ENCODE peak calls at places on chromosomes 3 and 15, in six cellular contexts. N is stomach, G is heart left ventricle, T is esophagus squamous epithelium, X is tibial nerve, V is lower leg skin. K is an unnamed sample.

GRCh38 chr3:4351164-4351855 is 48.1 kb downstream of the SETMAR start:
- DNase-seq in N (no peak), G (no peak), T (no peak), X (no peak), V (no peak), K (no peak)

GRCh38 chr15:100958326-100959065 is 39.3 kb downstream of the LRRK1 start:
- DNase-seq in N (no peak), G (no peak), T (no peak), X (no peak), V (no peak), K (no peak)

GRCh38 chr3:176767385-176767784 is 429.9 kb downstream of the TBL1XR1 start:
- DNase-seq in N (peak), G (no peak), T (no peak), X (no peak), V (no peak), K (no peak)

GRCh38 chr3:190644766-190645165 is 130.9 kb downstream of the IL1RAP start:
- DNase-seq in N (no peak), G (no peak), T (no peak), X (no peak), V (no peak), K (no peak)

GRCh38 chr15:67690936-67691335 is 134.4 kb upstream of the SKOR1 start:
- DNase-seq in N (no peak), G (no peak), T (no peak), X (no peak), V (no peak), K (no peak)

GRCh38 chr3:111331912-111332311 is 210.1 kb upstream of the CD96 start:
- DNase-seq in N (no peak), G (no peak), T (no peak), X (no peak), V (no peak), K (no peak)

GRCh38 chr3:126459763-126460127 is 15.9 kb downstream of the ZXDC start:
- DNase-seq in N (no peak), G (no peak), T (no peak), X (no peak), V (peak), K (no peak)

GRCh38 chr3:107498646-107499045 is 24.1 kb upstream of the BBX start:
- DNase-seq in N (no peak), G (no peak), T (no peak), X (no peak), V (no peak), K (no peak)

GRCh38 chr15:59349715-59350420 is 22.8 kb downstream of the MYO1E start:
- DNase-seq in N (no peak), G (peak), T (no peak), X (no peak), V (no peak), K (no peak)

GRCh38 chr3:169701457-169701856 is 37.9 kb upstream of the MECOM start:
- DNase-seq in N (no peak), G (no peak), T (no peak), X (no peak), V (no peak), K (no peak)

GRCh38 chr3:175238848-175239247 is 379.7 kb downstream of the NAALADL2 start:
- DNase-seq in N (no peak), G (no peak), T (no peak), X (no peak), V (no peak), K (no peak)

GRCh38 chr3:13073042-13073906 is at the start of gene IQSEC1:
- DNase-seq in N (peak), G (peak), T (no peak), X (no peak), V (no peak), K (peak)

GRCh38 chr15:43253431-43254403 is 13.0 kb downstream of the TGM5 start:
- DNase-seq in N (peak), G (no peak), T (no peak), X (no peak), V (peak), K (no peak)

GRCh38 chr3:187401861-187402260 is 33.7 kb downstream of the RTP4 start:
- DNase-seq in N (no peak), G (no peak), T (no peak), X (no peak), V (no peak), K (no peak)

GRCh38 chr3:9500108-9501050 is 53.2 kb downstream of the LHFPL4 start:
- DNase-seq in N (peak), G (peak), T (no peak), X (no peak), V (peak), K (peak)

GRCh38 chr15:66774001-66774814 is 72.2 kb downstream of the SMAD6 start:
- DNase-seq in N (peak), G (peak), T (no peak), X (peak), V (peak), K (peak)

GRCh38 chr3:5055352-5056004 is 66.6 kb upstream of the ARL8B start:
- DNase-seq in N (no peak), G (no peak), T (no peak), X (no peak), V (peak), K (no peak)

GRCh38 chr15:96066126-96066525 is 264.4 kb upstream of the NR2F2 start:
- DNase-seq in N (no peak), G (no peak), T (no peak), X (no peak), V (no peak), K (no peak)

GRCh38 chr3:31911643-31912042 is 69.4 kb downstream of the OSBPL10 start:
- DNase-seq in N (no peak), G (no peak), T (no peak), X (no peak), V (no peak), K (no peak)

GRCh38 chr3:71258116-71258515 is 325.4 kb downstream of the FOXP1 start:
- DNase-seq in N (no peak), G (no peak), T (no peak), X (no peak), V (no peak), K (no peak)

GRCh38 chr3:120780977-120781376 is 38.4 kb downstream of the GTF2E1 start:
- DNase-seq in N (peak), G (no peak), T (no peak), X (no peak), V (no peak), K (no peak)

GRCh38 chr15:64521201-64521600 is 60.8 kb downstream of the ZNF609 start:
- DNase-seq in N (no peak), G (no peak), T (no peak), X (no peak), V (no peak), K (no peak)

GRCh38 chr15:76340198-76340801 is 3.7 kb downstream of the ISL2 start:
- DNase-seq in N (no peak), G (no peak), T (no peak), X (no peak), V (peak), K (peak)

GRCh38 chr15:31752363-31752762 is 278.0 kb upstream of the CHRNA7 start:
- DNase-seq in N (no peak), G (no peak), T (no peak), X (no peak), V (no peak), K (no peak)

GRCh38 chr3:11085078-11085840 is 69.0 kb upstream of the HRH1 start:
- DNase-seq in N (no peak), G (no peak), T (no peak), X (no peak), V (no peak), K (no peak)

GRCh38 chr3:186551387-186551786 is 7.2 kb upstream of the CRYGS start:
- DNase-seq in N (no peak), G (no peak), T (no peak), X (no peak), V (no peak), K (no peak)

GRCh38 chr3:23455775-23456174 is 252.6 kb downstream of the UBE2E2 start:
- DNase-seq in N (no peak), G (no peak), T (no peak), X (no peak), V (no peak), K (no peak)

GRCh38 chr3:113018461-113019181 is 27.8 kb downstream of the GTPBP8 start:
- DNase-seq in N (no peak), G (peak), T (no peak), X (no peak), V (no peak), K (no peak)

GRCh38 chr15:98878172-98878571 is 129.4 kb downstream of the PGPEP1L start:
- DNase-seq in N (no peak), G (no peak), T (no peak), X (no peak), V (no peak), K (no peak)

GRCh38 chr3:34035775-34036174 is 237.3 kb downstream of the PDCD6IP start:
- DNase-seq in N (no peak), G (no peak), T (no peak), X (no peak), V (no peak), K (no peak)

GRCh38 chr3:30462725-30463124 is 143.7 kb upstream of the TGFBR2 start:
- DNase-seq in N (no peak), G (no peak), T (no peak), X (no peak), V (no peak), K (no peak)

GRCh38 chr3:146503459-146504202 is 34.3 kb upstream of the PLSCR2 start:
- DNase-seq in N (no peak), G (no peak), T (no peak), X (no peak), V (no peak), K (peak)

GRCh38 chr15:95995375-95996168 is 334.9 kb upstream of the NR2F2 start:
- DNase-seq in N (no peak), G (no peak), T (no peak), X (no peak), V (no peak), K (no peak)

GRCh38 chr3:134476306-134476705 is 9.5 kb downstream of the ANAPC13 start:
- DNase-seq in N (no peak), G (no peak), T (no peak), X (no peak), V (no peak), K (no peak)

GRCh38 chr3:134476977-134477376 is 8.8 kb downstream of the ANAPC13 start:
- DNase-seq in N (no peak), G (peak), T (no peak), X (no peak), V (no peak), K (no peak)

GRCh38 chr3:134474956-134475355 is 10.8 kb downstream of the ANAPC13 start:
- DNase-seq in N (no peak), G (no peak), T (no peak), X (no peak), V (no peak), K (no peak)

GRCh38 chr3:134471521-134472193 is 14.1 kb downstream of the ANAPC13 start:
- DNase-seq in N (no peak), G (no peak), T (no peak), X (no peak), V (no peak), K (no peak)

DNA sequence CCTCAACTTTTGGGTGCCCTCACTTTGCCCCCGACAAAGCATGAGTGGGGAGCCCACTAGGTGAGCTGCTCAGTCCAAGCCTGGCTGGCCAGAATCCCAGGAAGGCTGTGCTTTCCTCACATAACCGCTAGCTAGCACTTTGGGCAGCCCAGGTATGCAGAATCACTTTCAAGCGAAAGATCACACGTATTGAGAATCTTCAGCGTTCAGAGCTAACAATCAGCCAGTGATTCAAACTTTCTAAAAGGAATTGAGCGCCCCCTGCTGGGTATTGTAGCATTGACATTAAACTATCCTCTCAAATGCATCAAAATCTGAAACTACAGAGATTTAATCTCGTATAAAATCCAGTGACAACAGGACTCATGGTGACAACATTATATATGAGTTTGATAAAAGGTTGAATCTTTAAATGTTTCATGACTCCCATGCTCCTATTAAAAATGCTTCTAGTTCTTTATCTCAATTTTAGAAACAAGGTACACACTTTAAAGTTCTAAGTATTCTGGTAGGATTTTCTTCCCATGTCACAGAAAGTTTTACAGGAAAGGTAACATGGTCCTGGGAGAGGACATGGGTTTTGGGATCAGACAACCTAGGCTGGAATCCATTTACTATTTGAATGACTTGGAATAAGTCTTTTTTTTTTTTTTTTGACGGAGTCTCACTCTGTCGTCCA is 11.8 kb downstream of the ANAPC13 start:
- DNase-seq in N (peak), G (peak), T (no peak), X (peak), V (peak), K (peak)
- TF ChIP-seq POLR2A in N (no peak), G (no peak), T (no peak), X (no peak), V (no peak), K (no peak)

DNA sequence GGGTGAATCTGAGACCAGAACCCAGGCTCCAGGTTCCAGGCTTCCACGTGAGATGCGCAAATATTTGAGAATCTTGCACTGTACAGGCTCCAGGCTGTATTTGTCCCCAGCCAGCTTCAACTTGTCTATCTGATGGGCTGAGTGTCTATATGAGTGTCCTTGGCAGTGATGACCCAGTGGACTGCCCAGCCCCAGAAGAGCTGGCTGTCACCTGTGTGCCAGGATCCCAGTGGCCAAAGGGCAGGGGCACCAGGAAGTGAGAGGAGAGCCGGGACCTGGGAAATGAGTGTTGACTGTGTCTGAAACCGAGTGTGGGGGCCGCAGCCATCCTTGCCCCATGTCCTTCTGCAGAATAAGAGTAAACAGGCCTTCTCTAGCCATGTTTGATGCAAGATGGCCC is 10.4 kb downstream of the FAH start:
- DNase-seq in N (no peak), G (no peak), T (no peak), X (no peak), V (peak), K (no peak)
- TF ChIP-seq POLR2A in N (no peak), G (no peak), T (no peak), X (no peak), V (no peak), K (no peak)

GRCh38 chr3:50251220-50251619 is 15.2 kb downstream of the GNAI2 start:
- DNase-seq in N (peak), G (no peak), T (no peak), X (no peak), V (no peak), K (no peak)

GRCh38 chr3:50257990-50258389 is 11.0 kb upstream of the SEMA3B start:
- DNase-seq in N (no peak), G (no peak), T (no peak), X (no peak), V (no peak), K (no peak)

GRCh38 chr3:50256978-50257890 is 11.7 kb upstream of the SEMA3B start:
- DNase-seq in N (peak), G (no peak), T (no peak), X (no peak), V (no peak), K (no peak)

GRCh38 chr3:50255251-50255615 is 13.7 kb upstream of the SEMA3B start:
- DNase-seq in N (no peak), G (no peak), T (no peak), X (no peak), V (no peak), K (no peak)

GRCh38 chr3:50254577-50255250 is 14.2 kb upstream of the SEMA3B start:
- DNase-seq in N (peak), G (peak), T (no peak), X (peak), V (peak), K (no peak)
- TF ChIP-seq POLR2A in N (no peak), G (no peak), T (no peak), X (no peak), V (no peak), K (no peak)

DNA sequence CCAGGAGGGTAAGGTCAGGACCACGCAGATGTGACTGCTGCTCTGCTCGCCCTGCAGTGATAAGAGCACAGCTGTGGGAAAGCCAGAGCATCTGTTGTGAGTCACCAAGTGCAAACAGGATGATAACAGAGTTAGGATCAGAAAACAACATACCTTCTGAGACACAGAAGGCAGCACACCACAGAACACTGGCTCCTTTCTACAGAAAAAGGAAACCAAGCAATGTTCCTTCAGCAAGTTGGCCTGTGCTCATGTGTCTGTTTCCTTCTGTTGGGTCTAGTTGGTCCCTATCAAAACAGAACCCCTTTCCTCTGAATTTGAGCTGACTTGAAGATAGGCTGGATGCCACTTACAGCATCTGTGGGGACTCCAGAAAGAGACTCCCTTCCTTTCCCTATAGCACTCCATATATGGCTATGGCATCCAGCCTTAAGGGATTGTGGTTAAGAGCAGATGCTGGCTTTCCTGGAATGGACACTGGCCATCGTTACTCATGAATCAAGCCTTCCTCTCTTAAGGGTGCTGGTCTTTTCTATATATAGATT is 440.7 kb upstream of the THBS1 start:
- DNase-seq in N (no peak), G (no peak), T (no peak), X (no peak), V (no peak), K (no peak)
- TF ChIP-seq POLR2A in N (no peak), G (no peak), T (no peak), X (no peak), V (no peak), K (no peak)

GRCh38 chr3:39180183-39180545 is 12.2 kb downstream of the XIRP1 start:
- DNase-seq in N (no peak), G (no peak), T (no peak), X (no peak), V (no peak), K (no peak)

GRCh38 chr3:39176025-39176714 is 16.2 kb downstream of the XIRP1 start:
- DNase-seq in N (no peak), G (no peak), T (no peak), X (no peak), V (no peak), K (no peak)

GRCh38 chr3:39178553-39178952 is 13.8 kb downstream of the XIRP1 start:
- DNase-seq in N (no peak), G (no peak), T (no peak), X (no peak), V (no peak), K (no peak)

GRCh38 chr3:39180546-39181346 is 11.6 kb downstream of the XIRP1 start:
- DNase-seq in N (peak), G (peak), T (peak), X (peak), V (peak), K (peak)

GRCh38 chr3:39177708-39178332 is 14.6 kb downstream of the XIRP1 start:
- DNase-seq in N (peak), G (peak), T (peak), X (peak), V (peak), K (peak)
- TF ChIP-seq POLR2A in N (no peak), G (no peak), T (no peak), X (peak), V (no peak), K (no peak)

GRCh38 chr3:49021813-49022720 is at the start of gene NDUFAF3:
- DNase-seq in N (peak), G (peak), T (peak), X (peak), V (peak), K (peak)
- TF ChIP-seq POLR2A in N (no peak), G (peak), T (no peak), X (peak), V (peak), K (peak)

DNA sequence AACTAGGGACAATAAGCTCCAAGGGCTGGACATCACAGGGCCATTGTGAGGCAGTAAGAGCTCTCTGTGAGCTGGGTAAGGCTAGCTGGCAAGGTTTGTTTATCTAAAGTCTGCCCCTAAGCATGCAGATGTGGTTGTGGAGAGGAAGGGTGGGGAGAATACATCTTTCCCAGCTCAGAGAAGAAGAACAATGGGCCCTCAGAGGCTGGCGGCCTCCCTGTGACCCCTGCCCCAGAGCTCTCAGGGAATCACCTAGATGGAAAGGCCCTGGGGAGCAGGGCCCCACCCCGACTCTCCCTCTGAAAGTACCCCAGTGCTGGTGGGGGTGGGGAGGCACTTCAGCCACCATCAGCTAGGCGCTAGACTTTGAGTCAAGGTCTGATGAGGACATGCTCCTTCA is 4.4 kb upstream of the AP3B2 start:
- DNase-seq in N (no peak), G (no peak), T (no peak), X (no peak), V (peak), K (no peak)
- TF ChIP-seq POLR2A in N (no peak), G (no peak), T (no peak), X (no peak), V (no peak), K (no peak)

K was measured in GM12891.